ENCODE peak calls at places on chromosome 16, in five cellular contexts. One of them, this sample, is unnamed.

GRCh38 chr16:28057949-28058348 is 5.6 kb downstream of the GSG1L start:
- DNase-seq in ovary: no peak
- DNase-seq in stomach: no peak
- DNase-seq in MM.1S: no peak
- DNase-seq in HL-60: no peak
- DNase-seq in this sample: no peak

GRCh38 chr16:49858200-49859129 is 2.6 kb upstream of the ZNF423 start:
- DNase-seq in HL-60: no peak
- DNase-seq in stomach: no peak
- DNase-seq in ovary: peak
- DNase-seq in MM.1S: no peak
- DNase-seq in this sample: peak

GRCh38 chr16:30934827-30935557 is 11.6 kb downstream of the FBXL19 start:
- DNase-seq in MM.1S: peak
- DNase-seq in HL-60: peak
- DNase-seq in ovary: no peak
- DNase-seq in stomach: peak
- DNase-seq in this sample: no peak

GRCh38 chr16:70737377-70738082 is 51.7 kb upstream of the MTSS2 start:
- DNase-seq in HL-60: peak
- DNase-seq in stomach: peak
- DNase-seq in ovary: peak
- DNase-seq in MM.1S: peak
- DNase-seq in this sample: peak

GRCh38 chr16:80300876-80301275 is 239.9 kb upstream of the DYNLRB2 start:
- DNase-seq in ovary: no peak
- DNase-seq in stomach: no peak
- DNase-seq in MM.1S: no peak
- DNase-seq in HL-60: no peak
- DNase-seq in this sample: no peak

GRCh38 chr16:19106625-19107020 is 7.1 kb upstream of the ITPRIPL2 start:
- DNase-seq in HL-60: no peak
- DNase-seq in ovary: no peak
- DNase-seq in stomach: no peak
- DNase-seq in MM.1S: no peak
- DNase-seq in this sample: no peak

GRCh38 chr16:79532785-79533184 is 67.8 kb downstream of the MAF start:
- DNase-seq in stomach: no peak
- DNase-seq in HL-60: no peak
- DNase-seq in ovary: no peak
- DNase-seq in MM.1S: no peak
- DNase-seq in this sample: no peak

GRCh38 chr16:77499373-77500285 is 64.8 kb upstream of the ADAMTS18 start:
- DNase-seq in MM.1S: no peak
- DNase-seq in stomach: no peak
- DNase-seq in HL-60: no peak
- DNase-seq in ovary: peak
- DNase-seq in this sample: no peak

GRCh38 chr16:58235663-58236062 is 37.8 kb upstream of the CSNK2A2 start:
- DNase-seq in MM.1S: no peak
- DNase-seq in ovary: no peak
- DNase-seq in stomach: no peak
- DNase-seq in HL-60: no peak
- DNase-seq in this sample: no peak

GRCh38 chr16:55955439-55955838 is 80.3 kb upstream of the CES5A start:
- DNase-seq in stomach: no peak
- DNase-seq in HL-60: no peak
- DNase-seq in ovary: no peak
- DNase-seq in MM.1S: no peak
- DNase-seq in this sample: no peak

GRCh38 chr16:6009151-6009550 is 911.6 kb upstream of the EEF2KMT start:
- DNase-seq in stomach: no peak
- DNase-seq in MM.1S: no peak
- DNase-seq in HL-60: no peak
- DNase-seq in ovary: no peak
- DNase-seq in this sample: no peak

GRCh38 chr16:72840591-72841381 is 207.1 kb downstream of the ZFHX3 start:
- DNase-seq in stomach: no peak
- DNase-seq in ovary: no peak
- DNase-seq in HL-60: peak
- DNase-seq in MM.1S: no peak
- DNase-seq in this sample: no peak

GRCh38 chr16:6524501-6524900 is 808.1 kb upstream of the RBFOX1 start:
- DNase-seq in stomach: no peak
- DNase-seq in ovary: no peak
- DNase-seq in MM.1S: no peak
- DNase-seq in HL-60: no peak
- DNase-seq in this sample: no peak

GRCh38 chr16:72986011-72986410 is 61.9 kb downstream of the ZFHX3 start:
- DNase-seq in HL-60: no peak
- DNase-seq in stomach: no peak
- DNase-seq in ovary: no peak
- DNase-seq in MM.1S: no peak
- DNase-seq in this sample: peak

GRCh38 chr16:58020628-58021521 is 4.7 kb upstream of the MMP15 start:
- DNase-seq in HL-60: peak
- DNase-seq in MM.1S: peak
- DNase-seq in ovary: peak
- DNase-seq in stomach: peak
- DNase-seq in this sample: peak

GRCh38 chr16:14286381-14287230 is 215.5 kb downstream of the MRTFB start:
- DNase-seq in ovary: no peak
- DNase-seq in HL-60: no peak
- DNase-seq in MM.1S: no peak
- DNase-seq in stomach: no peak
- DNase-seq in this sample: no peak

GRCh38 chr16:70659953-70660671 is 13.8 kb downstream of the IL34 start:
- DNase-seq in stomach: no peak
- DNase-seq in MM.1S: no peak
- DNase-seq in ovary: no peak
- DNase-seq in HL-60: no peak
- DNase-seq in this sample: no peak

GRCh38 chr16:74951676-74952075 is 33.2 kb downstream of the WDR59 start:
- DNase-seq in stomach: no peak
- DNase-seq in MM.1S: no peak
- DNase-seq in ovary: no peak
- DNase-seq in HL-60: no peak
- DNase-seq in this sample: no peak

GRCh38 chr16:46736695-46737094 is 11.4 kb downstream of the MYLK3 start:
- DNase-seq in ovary: no peak
- DNase-seq in stomach: no peak
- DNase-seq in HL-60: no peak
- DNase-seq in MM.1S: no peak
- DNase-seq in this sample: no peak

GRCh38 chr16:20674684-20675487 is 22.6 kb downstream of the ACSM1 start:
- DNase-seq in ovary: peak
- DNase-seq in stomach: no peak
- DNase-seq in MM.1S: no peak
- DNase-seq in HL-60: peak
- DNase-seq in this sample: no peak

GRCh38 chr16:23171234-23171948 is 11.2 kb upstream of the SCNN1G start:
- DNase-seq in ovary: no peak
- DNase-seq in MM.1S: no peak
- DNase-seq in HL-60: no peak
- DNase-seq in stomach: no peak
- DNase-seq in this sample: no peak

GRCh38 chr16:89616576-89617437 is 3.4 kb downstream of the DPEP1 start:
- DNase-seq in HL-60: no peak
- DNase-seq in ovary: no peak
- DNase-seq in stomach: no peak
- DNase-seq in MM.1S: no peak
- DNase-seq in this sample: no peak

GRCh38 chr16:77117687-77118086 is 73.3 kb upstream of the MON1B start:
- DNase-seq in ovary: no peak
- DNase-seq in HL-60: no peak
- DNase-seq in stomach: no peak
- DNase-seq in MM.1S: no peak
- DNase-seq in this sample: no peak

GRCh38 chr16:27778171-27778925 is 228.4 kb downstream of the KATNIP start:
- DNase-seq in ovary: no peak
- DNase-seq in MM.1S: no peak
- DNase-seq in stomach: no peak
- DNase-seq in HL-60: no peak
- DNase-seq in this sample: no peak

GRCh38 chr16:53962041-53962440 is 258.1 kb downstream of the FTO start:
- DNase-seq in stomach: no peak
- DNase-seq in ovary: no peak
- DNase-seq in MM.1S: no peak
- DNase-seq in HL-60: no peak
- DNase-seq in this sample: no peak

GRCh38 chr16:57591086-57591869 is 37.2 kb upstream of the ADGRG1 start:
- DNase-seq in HL-60: peak
- DNase-seq in stomach: peak
- DNase-seq in MM.1S: peak
- DNase-seq in ovary: peak
- DNase-seq in this sample: peak

GRCh38 chr16:53042235-53042645 is 10.5 kb downstream of the CHD9NB start:
- DNase-seq in ovary: no peak
- DNase-seq in MM.1S: no peak
- DNase-seq in HL-60: no peak
- DNase-seq in stomach: no peak
- DNase-seq in this sample: no peak

GRCh38 chr16:78353610-78354009 is 254.2 kb downstream of the WWOX start:
- DNase-seq in MM.1S: no peak
- DNase-seq in HL-60: no peak
- DNase-seq in ovary: no peak
- DNase-seq in stomach: no peak
- DNase-seq in this sample: no peak

GRCh38 chr16:30697264-30698138 is 1.5 kb upstream of the SRCAP start:
- DNase-seq in stomach: no peak
- DNase-seq in MM.1S: peak
- DNase-seq in HL-60: no peak
- DNase-seq in ovary: no peak
- DNase-seq in this sample: no peak

GRCh38 chr16:53766304-53767016 is 62.5 kb downstream of the FTO start:
- DNase-seq in HL-60: no peak
- DNase-seq in stomach: no peak
- DNase-seq in ovary: no peak
- DNase-seq in MM.1S: no peak
- DNase-seq in this sample: no peak

GRCh38 chr16:89522287-89522686 is 14.1 kb downstream of the SPG7 start:
- DNase-seq in MM.1S: no peak
- DNase-seq in HL-60: no peak
- DNase-seq in stomach: no peak
- DNase-seq in ovary: no peak
- DNase-seq in this sample: no peak

GRCh38 chr16:14202697-14203096 is 131.6 kb downstream of the MRTFB start:
- DNase-seq in stomach: no peak
- DNase-seq in MM.1S: no peak
- DNase-seq in HL-60: no peak
- DNase-seq in ovary: no peak
- DNase-seq in this sample: no peak

GRCh38 chr16:57533618-57534336 is 2.6 kb downstream of the CCDC102A start:
- DNase-seq in MM.1S: no peak
- DNase-seq in HL-60: no peak
- DNase-seq in stomach: peak
- DNase-seq in ovary: peak
- DNase-seq in this sample: no peak

GRCh38 chr16:9225527-9226316 is 134.3 kb downstream of the HAPSTR1 start:
- DNase-seq in stomach: no peak
- DNase-seq in MM.1S: no peak
- DNase-seq in HL-60: peak
- DNase-seq in ovary: no peak
- DNase-seq in this sample: no peak

GRCh38 chr16:75733305-75734141 is 7.2 kb upstream of the CPHXL start:
- DNase-seq in stomach: no peak
- DNase-seq in MM.1S: no peak
- DNase-seq in HL-60: no peak
- DNase-seq in ovary: peak
- DNase-seq in this sample: no peak

GRCh38 chr16:66334856-66335255 is 31.6 kb upstream of the CDH5 start:
- DNase-seq in ovary: no peak
- DNase-seq in stomach: no peak
- DNase-seq in HL-60: no peak
- DNase-seq in MM.1S: no peak
- DNase-seq in this sample: no peak

GRCh38 chr16:20806168-20807050 is at the start of the genes ERI2 and REXO5:
- DNase-seq in ovary: peak
- DNase-seq in MM.1S: peak
- DNase-seq in stomach: peak
- DNase-seq in HL-60: peak
- DNase-seq in this sample: peak

GRCh38 chr16:86836503-86837125 is 258.3 kb downstream of the FOXL1 start:
- DNase-seq in ovary: no peak
- DNase-seq in HL-60: no peak
- DNase-seq in MM.1S: no peak
- DNase-seq in stomach: no peak
- DNase-seq in this sample: no peak
- TF ChIP-seq CTCF in ovary: no peak
- TF ChIP-seq CTCF in HL-60: no peak
- TF ChIP-seq CTCF in MM.1S: no peak
- TF ChIP-seq CTCF in stomach: no peak
- TF ChIP-seq CTCF in this sample: no peak

DNA sequence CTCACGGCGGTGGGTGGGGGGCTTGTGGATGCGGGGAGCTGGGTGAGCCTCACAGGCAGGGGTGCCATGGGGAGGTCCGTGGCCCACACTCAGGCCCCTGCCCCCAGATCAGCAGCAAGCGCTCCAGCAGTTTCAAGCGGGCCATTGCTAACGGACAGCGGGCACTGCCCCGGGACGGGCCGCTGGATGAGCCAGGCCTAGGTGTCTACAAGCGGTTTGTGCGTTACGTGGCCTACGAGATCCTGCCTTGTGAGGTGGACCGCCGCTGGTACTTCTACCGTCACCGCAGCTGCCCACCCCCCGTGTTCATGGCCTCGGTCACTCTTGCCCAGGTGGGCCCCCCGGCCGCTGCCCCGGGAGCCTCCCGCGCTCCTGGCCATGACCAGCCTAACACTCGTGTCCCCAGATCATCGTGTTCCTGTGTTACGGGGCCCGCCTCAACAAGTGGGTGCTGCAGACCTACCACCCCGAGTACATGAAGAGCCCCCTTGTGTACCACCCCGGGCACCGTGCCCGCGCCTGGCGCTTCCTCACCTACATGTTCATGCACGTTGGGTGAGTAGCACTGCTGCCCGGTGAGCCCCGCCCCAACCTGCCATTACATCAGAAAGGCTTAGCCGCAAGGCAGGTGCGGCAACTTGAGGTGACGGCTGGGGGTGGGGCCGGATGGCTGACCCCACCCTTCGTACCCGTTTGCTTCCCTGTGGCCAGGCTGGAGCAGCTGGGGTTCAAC is 1.3 kb downstream of the RHBDL1 start:
- DNase-seq in MM.1S: no peak
- DNase-seq in ovary: no peak
- DNase-seq in stomach: peak
- DNase-seq in HL-60: no peak
- DNase-seq in this sample: peak
- H3K4me3 ChIP-seq in MM.1S: no peak
- H3K4me3 ChIP-seq in ovary: no peak
- H3K4me3 ChIP-seq in stomach: peak
- H3K4me3 ChIP-seq in HL-60: no peak
- H3K4me3 ChIP-seq in this sample: no peak

GRCh38 chr16:84643180-84643583 is 5.1 kb upstream of the KLHL36 start:
- DNase-seq in HL-60: peak
- DNase-seq in stomach: peak
- DNase-seq in MM.1S: no peak
- DNase-seq in ovary: peak
- DNase-seq in this sample: peak
- H3K27ac ChIP-seq in HL-60: peak
- H3K27ac ChIP-seq in stomach: peak
- H3K27ac ChIP-seq in MM.1S: no peak
- H3K27ac ChIP-seq in ovary: peak
- H3K27ac ChIP-seq in this sample: peak

GRCh38 chr16:10981697-10982216 is 37.4 kb downstream of the CLEC16A start:
- DNase-seq in ovary: no peak
- DNase-seq in stomach: no peak
- DNase-seq in MM.1S: peak
- DNase-seq in HL-60: peak
- DNase-seq in this sample: no peak
- TF ChIP-seq CTCF in ovary: no peak
- TF ChIP-seq CTCF in stomach: no peak
- TF ChIP-seq CTCF in MM.1S: peak
- TF ChIP-seq CTCF in HL-60: peak
- TF ChIP-seq CTCF in this sample: no peak

This sample was measured in lung.